ENCODE peak calls at places on chromosome 15, in six cellular contexts. P, U, E, L, S and V are unnamed samples.

GRCh38 chr15:26050979-26051378 is 187.9 kb upstream of the ATP10A start:
- DNase-seq in P (no peak), U (no peak), E (no peak), L (peak; percentile 52), S (no peak), V (no peak)

GRCh38 chr15:57133127-57133968 is 214.9 kb downstream of the TCF12 start:
- DNase-seq in P (no peak), U (no peak), E (peak; percentile 29), L (peak; percentile 94), S (no peak), V (no peak)

GRCh38 chr15:67943961-67944674 is 104.3 kb upstream of the RNU6-1 start:
- DNase-seq in P (no peak), U (no peak), E (no peak), L (no peak), S (no peak), V (no peak)

GRCh38 chr15:87564666-87565065 is 691.9 kb downstream of the NTRK3 start:
- DNase-seq in P (no peak), U (no peak), E (no peak), L (no peak), S (no peak), V (no peak)

GRCh38 chr15:63663906-63664305 is 66.7 kb downstream of the FBXL22 start:
- DNase-seq in P (no peak), U (no peak), E (no peak), L (no peak), S (no peak), V (no peak)

GRCh38 chr15:81297147-81297572 is 26.8 kb downstream of the STARD5 start:
- DNase-seq in P (no peak), U (no peak), E (no peak), L (no peak), S (no peak), V (no peak)

GRCh38 chr15:32870240-32871033 is 152.6 kb downstream of the GREM1 start:
- DNase-seq in P (no peak), U (no peak), E (peak; percentile 13), L (no peak), S (no peak), V (no peak)

GRCh38 chr15:77030042-77030927 is 35.4 kb downstream of the PSTPIP1 start:
- DNase-seq in P (peak; percentile 4), U (no peak), E (peak; percentile 11), L (peak; percentile 66), S (no peak), V (peak; percentile 29)

GRCh38 chr15:64911317-64912186 is at the start of gene ANKDD1A:
- DNase-seq in P (peak; percentile 75), U (peak; percentile 16), E (peak; percentile 88), L (peak; percentile 24), S (peak; percentile 14), V (no peak)

GRCh38 chr15:41031232-41032078 is 78.2 kb downstream of the CHAC1 start:
- DNase-seq in P (no peak), U (no peak), E (no peak), L (no peak), S (no peak), V (no peak)

GRCh38 chr15:39127151-39127815 is 453.6 kb upstream of the THBS1 start:
- DNase-seq in P (no peak), U (no peak), E (no peak), L (no peak), S (no peak), V (no peak)

GRCh38 chr15:95405447-95405846 is 925.1 kb upstream of the NR2F2 start:
- DNase-seq in P (no peak), U (no peak), E (no peak), L (no peak), S (no peak), V (no peak)

GRCh38 chr15:78734441-78735064 is 76.7 kb downstream of the ADAMTS7 start:
- DNase-seq in P (no peak), U (no peak), E (no peak), L (no peak), S (no peak), V (no peak)

GRCh38 chr15:51718199-51718598 is 19.3 kb downstream of the LYSMD2 start:
- DNase-seq in P (no peak), U (no peak), E (no peak), L (peak; percentile 98), S (no peak), V (no peak)

GRCh38 chr15:47618216-47618615 is 99.1 kb upstream of the SEMA6D start:
- DNase-seq in P (no peak), U (no peak), E (no peak), L (no peak), S (no peak), V (no peak)